ENCODE peak calls at places on chromosome 9, in eight cellular contexts. Q, L, S, B, I, O, W and C are unnamed samples.

GRCh38 chr9:78821126-78821822 is 524.3 kb downstream of the PSAT1 start:
- DNase-seq in I (no peak), L (no peak), Q (no peak), B (no peak), S (no peak), O (peak), W (no peak), C (no peak)

GRCh38 chr9:113267911-113268563 is 7.3 kb downstream of the CDC26 start:
- DNase-seq in I (no peak), S (no peak), B (no peak), Q (no peak), O (no peak), W (no peak), L (no peak), C (no peak)

GRCh38 chr9:72006481-72006880 is 53.9 kb downstream of the C9orf57 start:
- DNase-seq in Q (no peak), O (no peak), I (no peak), S (no peak), W (no peak), L (peak), B (no peak), C (no peak)

GRCh38 chr9:20618361-20618799 is 3.9 kb downstream of the MLLT3 start:
- DNase-seq in Q (no peak), W (no peak), I (peak), B (no peak), O (no peak), L (no peak), S (no peak), C (no peak)

GRCh38 chr9:95821999-95822398 is 53.5 kb upstream of the ERCC6L2 start:
- DNase-seq in Q (no peak), B (no peak), W (no peak), L (no peak), I (no peak), S (no peak), O (no peak), C (no peak)

GRCh38 chr9:15543033-15543791 is 9.6 kb upstream of the CCDC171 start:
- DNase-seq in I (no peak), W (no peak), L (no peak), B (no peak), Q (no peak), O (no peak), S (no peak), C (no peak)

GRCh38 chr9:74443036-74443750 is 53.9 kb upstream of the RORB start:
- DNase-seq in S (no peak), I (no peak), Q (no peak), O (no peak), W (no peak), L (no peak), B (no peak), C (no peak)

GRCh38 chr9:101326501-101326900 is 58.3 kb downstream of the BAAT start:
- DNase-seq in L (no peak), Q (no peak), S (no peak), I (no peak), W (no peak), B (no peak), O (no peak), C (no peak)

GRCh38 chr9:249025-249424 is 34.4 kb downstream of the DOCK8 start:
- DNase-seq in I (no peak), O (no peak), W (no peak), S (no peak), B (no peak), L (no peak), Q (peak), C (no peak)

GRCh38 chr9:89606049-89606481 is 1.3 kb downstream of the GADD45G start:
- DNase-seq in B (peak), I (no peak), O (peak), W (peak), L (peak), S (peak), Q (peak), C (peak)

GRCh38 chr9:764986-765385 is 76.5 kb upstream of the DMRT1 start:
- DNase-seq in W (no peak), S (no peak), O (no peak), I (no peak), Q (no peak), B (peak), L (no peak), C (no peak)

GRCh38 chr9:69149321-69149807 is 24.7 kb upstream of the TJP2 start:
- DNase-seq in Q (no peak), B (no peak), S (no peak), I (peak), O (no peak), W (no peak), L (no peak), C (no peak)